ENCODE peak calls at places on chromosomes 4 and X, in ten cellular contexts. Z, P, G, B, Y, X, N, D, S and O are unnamed samples.

GRCh38 chr4:174401471-174402130 is 117.9 kb downstream of the CEP44 start:
- DNase-seq in Z (no peak), P (no peak), G (no peak), B (no peak), Y (no peak), X (no peak), N (no peak), D (no peak), S (no peak), O (no peak)

GRCh38 chr4:169557061-169557636 is 55.2 kb downstream of the NEK1 start:
- DNase-seq in Z (no peak), P (no peak), G (no peak), B (peak; percentile 59), Y (no peak), X (no peak), N (no peak), D (no peak), S (peak; percentile 30), O (no peak)

GRCh38 chr4:37685211-37685725 is 908 bp downstream of the RELL1 start:
- DNase-seq in Z (no peak), P (peak; percentile 56), G (no peak), B (peak; percentile 54), Y (no peak), X (no peak), N (peak; percentile 82), D (peak; percentile 41), S (peak; percentile 65), O (no peak)

GRCh38 chr4:128191115-128191897 is 96.3 kb downstream of the PGRMC2 start:
- DNase-seq in Z (no peak), P (peak; percentile 54), G (peak; percentile 85), B (peak; percentile 76), Y (peak; percentile 63), X (peak; percentile 82), N (peak; percentile 72), D (peak; percentile 55), S (peak; percentile 76), O (peak; percentile 31)

GRCh38 chrX:20968996-20969395 is 405.2 kb upstream of the CNKSR2 start:
- DNase-seq in Z (no peak), P (no peak), G (no peak), B (no peak), Y (no peak), X (peak; percentile 23), N (peak; percentile 22), D (no peak), S (peak; percentile 2), O (no peak)

GRCh38 chr4:26144526-26145167 is 176.2 kb upstream of the RBPJ start:
- DNase-seq in Z (no peak), P (no peak), G (no peak), B (no peak), Y (no peak), X (peak; percentile 56), N (peak; percentile 64), D (no peak), S (peak; percentile 10), O (no peak)

GRCh38 chrX:140701480-140701879 is 8.1 kb upstream of the LINC00632 start:
- DNase-seq in Z (no peak), P (no peak), G (no peak), B (no peak), Y (peak; percentile 30), X (no peak), N (peak; percentile 27), D (no peak), S (peak; percentile 17), O (no peak)

GRCh38 chrX:49192722-49193328 is 6.7 kb upstream of the PRICKLE3 start:
- DNase-seq in Z (no peak), P (no peak), G (no peak), B (peak; percentile 36), Y (no peak), X (no peak), N (no peak), D (no peak), S (peak; percentile 12), O (no peak)

GRCh38 chr4:112176596-112176995 is 31.3 kb downstream of the FAM241A start:
- DNase-seq in Z (no peak), P (no peak), G (no peak), B (no peak), Y (no peak), X (no peak), N (no peak), D (no peak), S (no peak), O (no peak)

GRCh38 chr4:112178731-112179130 is 33.5 kb downstream of the FAM241A start:
- DNase-seq in Z (no peak), P (no peak), G (no peak), B (no peak), Y (no peak), X (no peak), N (peak; percentile 43), D (no peak), S (no peak), O (no peak)

GRCh38 chr4:112172180-112172579 is 26.9 kb downstream of the FAM241A start:
- DNase-seq in Z (no peak), P (no peak), G (no peak), B (no peak), Y (no peak), X (no peak), N (no peak), D (no peak), S (no peak), O (no peak)

GRCh38 chr4:112173593-112174559 is 28.6 kb downstream of the FAM241A start:
- DNase-seq in Z (no peak), P (no peak), G (no peak), B (no peak), Y (no peak), X (no peak), N (peak; percentile 17), D (no peak), S (no peak), O (no peak)

DNA sequence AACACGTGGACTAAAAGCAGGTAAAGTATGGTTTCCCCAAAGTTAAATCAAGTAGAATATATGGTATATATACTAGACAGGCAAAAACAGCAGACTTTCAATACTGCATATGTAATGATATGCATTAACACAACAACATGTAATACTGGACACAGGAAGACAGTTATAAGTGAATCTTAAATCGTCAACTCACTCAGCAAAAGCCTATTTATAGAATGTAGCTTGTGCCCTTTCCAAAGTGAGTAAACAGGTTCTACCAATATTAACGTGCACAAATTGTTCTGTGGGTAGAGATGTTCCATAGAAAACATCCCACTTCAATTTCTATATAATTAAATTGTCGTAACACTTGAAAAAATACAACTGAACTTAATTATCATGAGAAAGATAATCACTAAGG is 30.6 kb downstream of the FAM241A start:
- DNase-seq in Z (no peak), P (no peak), G (no peak), B (no peak), Y (no peak), X (no peak), N (no peak), D (no peak), S (no peak), O (no peak)
- H3K4me3 ChIP-seq in Z (no peak overlapping the region), P (no peak overlapping the region), G (no peak overlapping the region), B (no peak overlapping the region), Y (no peak overlapping the region), X (no peak overlapping the region), N (no peak overlapping the region), D (no peak overlapping the region), S (no peak overlapping the region), O (no peak overlapping the region)

DNA sequence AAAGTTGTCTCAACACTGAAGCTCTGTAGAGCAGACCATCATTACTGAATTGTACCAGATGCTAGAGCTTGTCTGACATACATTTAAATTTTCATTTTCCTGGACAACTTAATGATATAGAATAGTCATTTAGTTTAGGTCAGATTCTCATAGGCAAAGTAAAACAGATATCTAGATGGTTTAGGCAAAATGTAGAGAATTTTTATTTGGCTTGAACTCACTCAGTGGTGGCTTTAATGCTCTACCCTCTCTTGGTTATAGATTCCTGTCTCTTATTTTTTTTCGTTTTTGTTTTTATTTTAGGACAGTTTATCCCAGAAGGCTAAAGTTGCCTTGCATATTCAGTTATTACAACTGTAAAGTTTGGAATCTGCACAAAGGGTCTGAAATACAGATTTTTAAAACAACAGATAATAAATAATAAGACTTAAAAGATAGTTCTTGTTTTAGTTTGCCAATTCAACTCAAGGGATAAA is 4.0 kb upstream of the IRS4 start:
- DNase-seq in Z (no peak), P (no peak), G (no peak), B (no peak), Y (no peak), X (no peak), N (no peak), D (no peak), S (no peak), O (no peak)
- TF ChIP-seq CTCF in Z (no peak), P (no peak), G (no peak), B (no peak), Y (no peak), X (no peak), N (no peak), D (no peak), S (no peak), O (no peak)

GRCh38 chr4:181204109-181204508 is 1039.1 kb upstream of the TENM3 start:
- DNase-seq in Z (no peak), P (no peak), G (no peak), B (no peak), Y (no peak), X (no peak), N (no peak), D (no peak), S (no peak), O (no peak)
- H3K4me3 ChIP-seq in Z (no peak overlapping the region), P (no peak overlapping the region), G (no peak overlapping the region), B (no peak overlapping the region), Y (no peak overlapping the region), X (no peak overlapping the region), N (no peak overlapping the region), D (no peak overlapping the region), S (no peak overlapping the region), O (no peak overlapping the region)

GRCh38 chrX:69543572-69543971 is 39.4 kb downstream of the NALF2 start:
- DNase-seq in Z (no peak), P (no peak), G (no peak), B (no peak), Y (peak; percentile 39), X (no peak), N (no peak), D (no peak), S (no peak), O (no peak)

GRCh38 chrX:69546417-69546816 is 42.3 kb downstream of the NALF2 start:
- DNase-seq in Z (no peak), P (no peak), G (no peak), B (no peak), Y (no peak), X (no peak), N (no peak), D (no peak), S (no peak), O (no peak)

GRCh38 chrX:69541959-69542358 is 37.8 kb downstream of the NALF2 start:
- DNase-seq in Z (no peak), P (no peak), G (no peak), B (no peak), Y (no peak), X (no peak), N (no peak), D (no peak), S (no peak), O (no peak)

GRCh38 chrX:69551421-69552009 is 47.4 kb downstream of the NALF2 start:
- DNase-seq in Z (no peak), P (no peak), G (no peak), B (no peak), Y (no peak), X (no peak), N (no peak), D (no peak), S (no peak), O (no peak)

DNA sequence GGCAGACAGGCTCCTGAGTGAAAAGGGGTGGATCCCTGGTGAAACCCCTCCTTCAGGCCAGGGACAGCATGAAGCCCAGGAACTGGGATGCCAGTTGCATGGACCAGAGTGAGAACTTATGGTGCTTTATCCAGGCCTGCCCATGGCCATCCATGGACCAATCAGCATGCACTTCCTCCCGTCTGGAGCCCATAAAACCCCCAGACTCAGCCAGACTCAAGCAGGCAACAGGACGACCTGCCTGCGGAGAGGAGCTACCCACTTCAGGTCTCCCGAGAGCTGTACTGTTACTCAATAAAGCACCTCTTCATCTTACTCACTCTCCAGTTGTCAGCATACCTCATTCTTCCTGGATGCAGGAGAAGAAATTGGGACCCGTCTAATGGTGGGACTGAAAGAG is 42.9 kb downstream of the NALF2 start:
- DNase-seq in Z (no peak), P (no peak), G (no peak), B (no peak), Y (no peak), X (no peak), N (no peak), D (no peak), S (no peak), O (no peak)
- TF ChIP-seq CTCF in Z (no peak), P (no peak), G (no peak), B (no peak), Y (no peak), X (no peak), N (no peak), D (no peak), S (no peak), O (no peak)